ENCODE peak calls at places on chromosomes 13 and 19, in seven cellular contexts. One of them, this sample, is unnamed.
A peak's percentile ranks its signal among the peaks of the same experiment; 100 is the strongest.

GRCh38 chr19:2867025-2867991 is at the start of gene ZNF556:
- DNase-seq in GM10248: no peak
- DNase-seq in BE2C: peak; percentile 98
- DNase-seq in CD4-positive, alpha-beta T cell: no peak
- DNase-seq in HEK293T: peak; percentile 10
- DNase-seq in cardiac muscle cell: no peak
- DNase-seq in breast epithelium: no peak
- DNase-seq in this sample: no peak

GRCh38 chr19:17486545-17486944 is 16.2 kb downstream of the SLC27A1 start:
- DNase-seq in GM10248: no peak
- DNase-seq in BE2C: no peak
- DNase-seq in CD4-positive, alpha-beta T cell: no peak
- DNase-seq in HEK293T: no peak
- DNase-seq in cardiac muscle cell: no peak
- DNase-seq in breast epithelium: no peak
- DNase-seq in this sample: no peak

GRCh38 chr19:4801085-4801619 is 9.6 kb downstream of the FEM1A start:
- DNase-seq in GM10248: no peak
- DNase-seq in BE2C: no peak
- DNase-seq in CD4-positive, alpha-beta T cell: no peak
- DNase-seq in HEK293T: no peak
- DNase-seq in cardiac muscle cell: no peak
- DNase-seq in breast epithelium: no peak
- DNase-seq in this sample: no peak

GRCh38 chr13:27770809-27771208 is 21.5 kb upstream of the GSX1 start:
- DNase-seq in GM10248: peak; percentile 57
- DNase-seq in BE2C: no peak
- DNase-seq in CD4-positive, alpha-beta T cell: no peak
- DNase-seq in HEK293T: peak; percentile 43
- DNase-seq in cardiac muscle cell: peak; percentile 33
- DNase-seq in breast epithelium: no peak
- DNase-seq in this sample: no peak

GRCh38 chr19:35251456-35251855 is 2.7 kb downstream of the LSR start:
- DNase-seq in GM10248: peak; percentile 5
- DNase-seq in BE2C: no peak
- DNase-seq in CD4-positive, alpha-beta T cell: no peak
- DNase-seq in HEK293T: no peak
- DNase-seq in cardiac muscle cell: no peak
- DNase-seq in breast epithelium: no peak
- DNase-seq in this sample: no peak

GRCh38 chr19:55441692-55442321 is 1.3 kb downstream of the SHISA7 start:
- DNase-seq in GM10248: no peak
- DNase-seq in BE2C: no peak
- DNase-seq in CD4-positive, alpha-beta T cell: no peak
- DNase-seq in HEK293T: no peak
- DNase-seq in cardiac muscle cell: no peak
- DNase-seq in breast epithelium: no peak
- DNase-seq in this sample: no peak

GRCh38 chr19:44955500-44956439 is 590 bp downstream of the CLPTM1 start:
- DNase-seq in GM10248: no peak
- DNase-seq in BE2C: no peak
- DNase-seq in CD4-positive, alpha-beta T cell: no peak
- DNase-seq in HEK293T: no peak
- DNase-seq in cardiac muscle cell: no peak
- DNase-seq in breast epithelium: no peak
- DNase-seq in this sample: no peak

GRCh38 chr13:67736646-67737420 is 506.7 kb upstream of the PCDH9 start:
- DNase-seq in GM10248: no peak
- DNase-seq in BE2C: peak; percentile 53
- DNase-seq in CD4-positive, alpha-beta T cell: no peak
- DNase-seq in HEK293T: peak; percentile 78
- DNase-seq in cardiac muscle cell: peak; percentile 6
- DNase-seq in breast epithelium: no peak
- DNase-seq in this sample: no peak

GRCh38 chr13:94630858-94631257 is 29.2 kb downstream of the GPR180 start:
- DNase-seq in GM10248: no peak
- DNase-seq in BE2C: no peak
- DNase-seq in CD4-positive, alpha-beta T cell: no peak
- DNase-seq in HEK293T: no peak
- DNase-seq in cardiac muscle cell: no peak
- DNase-seq in breast epithelium: no peak
- DNase-seq in this sample: no peak

GRCh38 chr19:17739121-17739875 is 12.0 kb upstream of the FCHO1 start:
- DNase-seq in GM10248: peak; percentile 78
- DNase-seq in BE2C: peak; percentile 86
- DNase-seq in CD4-positive, alpha-beta T cell: no peak
- DNase-seq in HEK293T: no peak
- DNase-seq in cardiac muscle cell: peak; percentile 53
- DNase-seq in breast epithelium: no peak
- DNase-seq in this sample: no peak

This sample was measured in ecto neural progenitor cell.